ENCODE peak calls at places on chromosomes 16 and 17, in five cellular contexts. One of them, this sample, is unnamed. For H3K36me3, the result is how much of the 10 kb centered on the place peaks cover.

GRCh38 chr16:73047221-73047535 is 750 bp downstream of the ZFHX3 start:
- DNase-seq in IMR-90: peak
- DNase-seq in neuronal stem cell: no peak
- DNase-seq in H1: no peak
- DNase-seq in mesendoderm: peak
- DNase-seq in this sample: no peak

GRCh38 chr16:49112754-49113153 is 168.9 kb downstream of the CBLN1 start:
- DNase-seq in IMR-90: no peak
- DNase-seq in neuronal stem cell: no peak
- DNase-seq in H1: no peak
- DNase-seq in mesendoderm: no peak
- DNase-seq in this sample: no peak

GRCh38 chr16:57444711-57445110 is 2.5 kb downstream of the CIAPIN1 start:
- DNase-seq in IMR-90: peak
- DNase-seq in neuronal stem cell: no peak
- DNase-seq in H1: no peak
- DNase-seq in mesendoderm: no peak
- DNase-seq in this sample: peak

GRCh38 chr17:12961655-12962054 is 56.2 kb downstream of the ELAC2 start:
- DNase-seq in IMR-90: no peak
- DNase-seq in neuronal stem cell: no peak
- DNase-seq in H1: no peak
- DNase-seq in mesendoderm: no peak
- DNase-seq in this sample: no peak

GRCh38 chr17:49193513-49194296 is 16.7 kb downstream of the GNGT2 start:
- DNase-seq in IMR-90: peak
- DNase-seq in neuronal stem cell: peak
- DNase-seq in H1: peak
- DNase-seq in mesendoderm: peak
- DNase-seq in this sample: peak

GRCh38 chr17:29649359-29649758 is 26.6 kb upstream of the CORO6 start:
- DNase-seq in IMR-90: no peak
- DNase-seq in neuronal stem cell: no peak
- DNase-seq in H1: no peak
- DNase-seq in mesendoderm: no peak
- DNase-seq in this sample: no peak

GRCh38 chr17:32349503-32349853 is 479 bp upstream of the ZNF207 start:
- DNase-seq in IMR-90: no peak
- DNase-seq in neuronal stem cell: no peak
- DNase-seq in H1: no peak
- DNase-seq in mesendoderm: peak
- DNase-seq in this sample: no peak

GRCh38 chr17:1707107-1707506 is 3.1 kb downstream of the TLCD2 start:
- DNase-seq in IMR-90: no peak
- DNase-seq in neuronal stem cell: no peak
- DNase-seq in H1: no peak
- DNase-seq in mesendoderm: no peak
- DNase-seq in this sample: no peak

GRCh38 chr16:50133214-50133613 is 19.9 kb upstream of the TENT4B start:
- DNase-seq in IMR-90: no peak
- DNase-seq in neuronal stem cell: no peak
- DNase-seq in H1: no peak
- DNase-seq in mesendoderm: no peak
- DNase-seq in this sample: no peak

GRCh38 chr17:73030501-73030911 is 62.0 kb downstream of the SLC39A11 start:
- DNase-seq in IMR-90: peak
- DNase-seq in neuronal stem cell: no peak
- DNase-seq in H1: no peak
- DNase-seq in mesendoderm: no peak
- DNase-seq in this sample: no peak

GRCh38 chr16:23359092-23359760 is 57.1 kb downstream of the SCNN1B start:
- DNase-seq in IMR-90: peak
- DNase-seq in neuronal stem cell: no peak
- DNase-seq in H1: no peak
- DNase-seq in mesendoderm: no peak
- DNase-seq in this sample: no peak

GRCh38 chr16:1978476-1979120 is 2.7 kb downstream of the NOXO1 start:
- DNase-seq in IMR-90: no peak
- DNase-seq in neuronal stem cell: no peak
- DNase-seq in H1: peak
- DNase-seq in mesendoderm: no peak
- DNase-seq in this sample: no peak

GRCh38 chr17:62755139-62755851 is 52.8 kb downstream of the MARCHF10 start:
- DNase-seq in IMR-90: peak
- DNase-seq in neuronal stem cell: no peak
- DNase-seq in H1: no peak
- DNase-seq in mesendoderm: peak
- DNase-seq in this sample: no peak

GRCh38 chr17:10161392-10161791 is 37.0 kb downstream of the GAS7 start:
- DNase-seq in IMR-90: no peak
- DNase-seq in neuronal stem cell: no peak
- DNase-seq in H1: no peak
- DNase-seq in mesendoderm: no peak
- DNase-seq in this sample: peak

GRCh38 chr16:30858111-30858495 is 35.8 kb downstream of the BCL7C start:
- DNase-seq in IMR-90: no peak
- DNase-seq in neuronal stem cell: no peak
- DNase-seq in H1: no peak
- DNase-seq in mesendoderm: peak
- DNase-seq in this sample: no peak

GRCh38 chr17:71349908-71350600 is 770.8 kb upstream of the SOX9 start:
- DNase-seq in IMR-90: peak
- DNase-seq in neuronal stem cell: no peak
- DNase-seq in H1: no peak
- DNase-seq in mesendoderm: no peak
- DNase-seq in this sample: peak

GRCh38 chr16:29320274-29320999 is 86.1 kb downstream of the NPIPB11 start:
- DNase-seq in IMR-90: no peak
- DNase-seq in neuronal stem cell: no peak
- DNase-seq in H1: peak
- DNase-seq in mesendoderm: no peak
- DNase-seq in this sample: no peak

GRCh38 chr17:63405741-63406261 is 40.3 kb downstream of the CYB561 start:
- DNase-seq in IMR-90: peak
- DNase-seq in neuronal stem cell: no peak
- DNase-seq in H1: no peak
- DNase-seq in mesendoderm: peak
- DNase-seq in this sample: peak

GRCh38 chr17:38898291-38898679 is 27.1 kb upstream of the LASP1NB start:
- DNase-seq in IMR-90: no peak
- DNase-seq in neuronal stem cell: no peak
- DNase-seq in H1: no peak
- DNase-seq in mesendoderm: no peak
- DNase-seq in this sample: no peak

GRCh38 chr17:38896373-38896954 is 26.6 kb downstream of the LASP1 start:
- DNase-seq in IMR-90: peak
- DNase-seq in neuronal stem cell: no peak
- DNase-seq in H1: no peak
- DNase-seq in mesendoderm: peak
- DNase-seq in this sample: peak

GRCh38 chr17:38897671-38898290 is 27.6 kb upstream of the LASP1NB start:
- DNase-seq in IMR-90: no peak
- DNase-seq in neuronal stem cell: no peak
- DNase-seq in H1: no peak
- DNase-seq in mesendoderm: no peak
- DNase-seq in this sample: no peak

GRCh38 chr17:38898812-38899348 is 26.5 kb upstream of the LASP1NB start:
- DNase-seq in IMR-90: no peak
- DNase-seq in neuronal stem cell: no peak
- DNase-seq in H1: no peak
- DNase-seq in mesendoderm: no peak
- DNase-seq in this sample: no peak

GRCh38 chr17:38897176-38897575 is 27.3 kb downstream of the LASP1 start:
- DNase-seq in IMR-90: peak
- DNase-seq in neuronal stem cell: no peak
- DNase-seq in H1: no peak
- DNase-seq in mesendoderm: no peak
- DNase-seq in this sample: peak
- H3K27ac ChIP-seq in IMR-90: peak
- H3K27ac ChIP-seq in neuronal stem cell: no peak
- H3K27ac ChIP-seq in H1: no peak
- H3K27ac ChIP-seq in mesendoderm: no peak
- H3K27ac ChIP-seq in this sample: peak

GRCh38 chr17:48057626-48058025 is 9.5 kb downstream of the NFE2L1 start:
- DNase-seq in IMR-90: no peak
- DNase-seq in neuronal stem cell: no peak
- DNase-seq in H1: no peak
- DNase-seq in mesendoderm: no peak
- DNase-seq in this sample: no peak

GRCh38 chr17:48056879-48057278 is 8.7 kb downstream of the NFE2L1 start:
- DNase-seq in IMR-90: no peak
- DNase-seq in neuronal stem cell: no peak
- DNase-seq in H1: no peak
- DNase-seq in mesendoderm: no peak
- DNase-seq in this sample: no peak

GRCh38 chr17:48059125-48059668 is 11.0 kb downstream of the NFE2L1 start:
- DNase-seq in IMR-90: no peak
- DNase-seq in neuronal stem cell: no peak
- DNase-seq in H1: no peak
- DNase-seq in mesendoderm: no peak
- DNase-seq in this sample: no peak

GRCh38 chr17:48060249-48060648 is 12.1 kb downstream of the NFE2L1 start:
- DNase-seq in IMR-90: no peak
- DNase-seq in neuronal stem cell: no peak
- DNase-seq in H1: no peak
- DNase-seq in mesendoderm: no peak
- DNase-seq in this sample: no peak

DNA sequence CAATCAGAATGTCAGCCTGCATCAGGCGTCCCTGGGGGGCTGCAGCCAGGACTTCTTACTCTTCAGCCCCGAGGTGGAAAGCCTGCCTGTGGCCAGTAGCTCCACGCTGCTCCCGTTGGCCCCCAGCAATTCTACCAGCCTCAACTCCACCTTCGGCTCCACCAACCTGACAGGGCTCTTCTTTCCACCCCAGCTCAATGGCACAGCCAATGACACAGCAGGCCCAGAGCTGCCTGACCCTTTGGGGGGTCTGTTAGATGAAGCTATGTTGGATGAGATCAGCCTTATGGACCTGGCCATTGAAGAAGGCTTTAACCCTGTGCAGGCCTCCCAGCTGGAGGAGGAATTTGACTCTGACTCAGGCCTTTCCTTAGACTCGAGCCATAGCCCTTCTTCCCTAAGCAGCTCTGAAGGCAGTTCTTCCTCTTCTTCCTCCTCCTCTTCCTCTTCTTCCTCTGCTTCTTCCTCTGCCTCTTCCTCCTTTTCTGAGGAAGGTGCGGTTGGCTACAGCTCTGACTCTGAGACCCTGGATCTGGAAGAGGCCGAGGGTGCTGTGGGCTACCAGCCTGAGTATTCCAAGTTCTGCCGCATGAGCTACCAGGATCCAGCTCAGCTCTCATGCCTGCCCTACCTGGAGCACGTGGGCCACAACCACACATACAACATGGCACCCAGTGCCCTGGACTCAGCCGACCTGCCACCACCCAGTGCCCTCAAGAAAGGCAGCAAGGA is 10.4 kb downstream of the NFE2L1 start:
- DNase-seq in IMR-90: no peak
- DNase-seq in neuronal stem cell: no peak
- DNase-seq in H1: no peak
- DNase-seq in mesendoderm: no peak
- DNase-seq in this sample: no peak
- H3K36me3 ChIP-seq in IMR-90: half or more
- H3K36me3 ChIP-seq in neuronal stem cell: half or more
- H3K36me3 ChIP-seq in H1: under half
- H3K36me3 ChIP-seq in mesendoderm: under half
- H3K36me3 ChIP-seq in this sample: half or more

GRCh38 chr17:40522250-40522960 is 21.0 kb upstream of the TNS4 start:
- DNase-seq in IMR-90: peak
- DNase-seq in neuronal stem cell: no peak
- DNase-seq in H1: no peak
- DNase-seq in mesendoderm: no peak
- DNase-seq in this sample: no peak

GRCh38 chr17:40519089-40519775 is 17.8 kb upstream of the TNS4 start:
- DNase-seq in IMR-90: no peak
- DNase-seq in neuronal stem cell: no peak
- DNase-seq in H1: no peak
- DNase-seq in mesendoderm: no peak
- DNase-seq in this sample: no peak

GRCh38 chr17:40522961-40523310 is 21.5 kb upstream of the TNS4 start:
- DNase-seq in IMR-90: no peak
- DNase-seq in neuronal stem cell: no peak
- DNase-seq in H1: no peak
- DNase-seq in mesendoderm: no peak
- DNase-seq in this sample: no peak

GRCh38 chr17:40518401-40519088 is 17.1 kb upstream of the TNS4 start:
- DNase-seq in IMR-90: no peak
- DNase-seq in neuronal stem cell: no peak
- DNase-seq in H1: no peak
- DNase-seq in mesendoderm: peak
- DNase-seq in this sample: no peak

DNA sequence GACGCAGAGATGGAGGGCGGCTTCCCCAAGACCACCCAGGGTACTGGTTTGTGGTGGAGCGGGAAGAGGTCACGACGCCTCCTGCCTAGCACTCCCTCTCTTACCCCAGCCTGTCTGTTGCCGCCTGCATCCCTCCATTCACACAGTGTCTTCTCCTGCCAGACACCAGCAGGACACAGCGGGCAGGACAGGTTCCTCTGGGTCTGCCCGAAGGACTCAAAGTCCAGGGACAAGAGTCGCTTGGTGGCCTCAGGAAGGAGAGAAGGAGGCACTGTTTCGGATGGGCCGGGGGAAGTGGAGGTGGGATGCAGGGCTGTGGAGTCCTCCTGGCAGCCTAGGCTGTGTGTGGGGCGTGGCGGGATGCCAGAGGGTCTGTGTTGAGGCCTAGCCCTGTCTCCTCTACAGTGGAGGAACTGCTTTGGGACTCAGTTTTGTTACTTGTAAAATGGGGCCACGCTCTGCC is 19.6 kb upstream of the TNS4 start:
- DNase-seq in IMR-90: no peak
- DNase-seq in neuronal stem cell: no peak
- DNase-seq in H1: no peak
- DNase-seq in mesendoderm: no peak
- DNase-seq in this sample: no peak
- H3K18ac ChIP-seq in IMR-90: peak
- H3K18ac ChIP-seq in neuronal stem cell: peak
- H3K18ac ChIP-seq in H1: no peak
- H3K18ac ChIP-seq in mesendoderm: no peak
- H3K18ac ChIP-seq in this sample: peak

GRCh38 chr17:27554152-27554551 is 76.8 kb upstream of the LGALS9 start:
- DNase-seq in IMR-90: peak
- DNase-seq in neuronal stem cell: no peak
- DNase-seq in H1: no peak
- DNase-seq in mesendoderm: no peak
- DNase-seq in this sample: no peak

GRCh38 chr17:27551701-27552466 is 79.1 kb upstream of the LGALS9 start:
- DNase-seq in IMR-90: peak
- DNase-seq in neuronal stem cell: no peak
- DNase-seq in H1: no peak
- DNase-seq in mesendoderm: peak
- DNase-seq in this sample: no peak

GRCh38 chr17:27553019-27553511 is 77.9 kb upstream of the LGALS9 start:
- DNase-seq in IMR-90: no peak
- DNase-seq in neuronal stem cell: no peak
- DNase-seq in H1: no peak
- DNase-seq in mesendoderm: peak
- DNase-seq in this sample: no peak

GRCh38 chr17:27550974-27551505 is 79.9 kb upstream of the LGALS9 start:
- DNase-seq in IMR-90: no peak
- DNase-seq in neuronal stem cell: no peak
- DNase-seq in H1: no peak
- DNase-seq in mesendoderm: no peak
- DNase-seq in this sample: no peak

GRCh38 chr17:27552467-27552779 is 78.6 kb upstream of the LGALS9 start:
- DNase-seq in IMR-90: peak
- DNase-seq in neuronal stem cell: no peak
- DNase-seq in H1: no peak
- DNase-seq in mesendoderm: peak
- DNase-seq in this sample: peak
- H3K27ac ChIP-seq in IMR-90: no peak
- H3K27ac ChIP-seq in neuronal stem cell: no peak
- H3K27ac ChIP-seq in H1: no peak
- H3K27ac ChIP-seq in mesendoderm: peak
- H3K27ac ChIP-seq in this sample: no peak

This sample was measured in mesenchymal stem cell.